ENCODE peak calls at places on chromosomes 4 and X, in nine cellular contexts. F is globus pallidus; C is HFF-Myc; Z is activated T-helper 1 cell treated with Interleukin-2 at 50 U/mL for 16 hours; T is choroid plexus epithelial cell; Q is activated T-cell treated with anti-CD3 and anti-CD28 coated beads for 24 hours; G is stimulated activated naive CD8-positive, alpha-beta T cell treated with anti-CD3 and anti-CD28 coated beads, Interleukin-15, Interleukin-2, amounts not matched to agents 100 U/mL and 50 U/mL, for 24 hours; J is activated CD8-positive, alpha-beta memory T cell treated with anti-CD3 and anti-CD28 coated beads, Interleukin-2, amount 10 ng/mL, durations not matched to agents 7 days and 5 days; L is NCI-H1436. H is an unnamed sample.

GRCh38 chr4:170087163-170087700 is 2.5 kb downstream of the AADAT start:
- DNase-seq in F (no peak), C (no peak), Z (no peak), T (peak; percentile 29), Q (no peak), G (no peak), J (no peak), L (no peak), H (no peak)

GRCh38 chr4:161336016-161336415 is 827.8 kb downstream of the FSTL5 start:
- DNase-seq in F (peak; percentile 1), C (peak; percentile 17), Z (no peak), T (no peak), Q (no peak), G (no peak), J (no peak), L (no peak), H (no peak)

GRCh38 chr4:81165853-81166430 is 49.1 kb downstream of the PRKG2 start:
- DNase-seq in F (no peak), C (no peak), Z (no peak), T (peak; percentile 42), Q (no peak), G (no peak), J (no peak), L (no peak), H (no peak)

GRCh38 chrX:44245730-44246129 is 97.7 kb downstream of the EFHC2 start:
- DNase-seq in F (no peak), C (no peak), Z (peak; percentile 8), T (no peak), Q (no peak), G (peak; percentile 10), J (peak; percentile 43), L (no peak), H (no peak)

GRCh38 chrX:38726596-38726995 is 74.7 kb upstream of the MID1IP1 start:
- DNase-seq in F (no peak), C (no peak), Z (no peak), T (no peak), Q (no peak), G (no peak), J (no peak), L (no peak), H (no peak)

GRCh38 chr4:88697588-88698329 is at the start of gene NAP1L5:
- DNase-seq in F (peak; percentile 65), C (no peak), Z (peak; percentile 47), T (peak; percentile 79), Q (peak; percentile 46), G (peak; percentile 73), J (peak; percentile 79), L (peak; percentile 11), H (no peak)

GRCh38 chrX:123157586-123157985 is 26.5 kb upstream of the GRIA3 start:
- DNase-seq in F (no peak), C (no peak), Z (no peak), T (no peak), Q (no peak), G (no peak), J (no peak), L (no peak), H (no peak)

GRCh38 chr4:167219090-167219489 is 15.2 kb downstream of the SPOCK3 start:
- DNase-seq in F (no peak), C (no peak), Z (no peak), T (no peak), Q (no peak), G (no peak), J (no peak), L (peak; percentile 68), H (no peak)

GRCh38 chr4:6803246-6803645 is 20.7 kb downstream of the KIAA0232 start:
- DNase-seq in F (no peak), C (no peak), Z (no peak), T (no peak), Q (no peak), G (no peak), J (no peak), L (no peak), H (no peak)

GRCh38 chr4:144202091-144202490 is 61.6 kb upstream of the GYPA start:
- DNase-seq in F (no peak), C (no peak), Z (no peak), T (no peak), Q (no peak), G (no peak), J (no peak), L (no peak), H (no peak)

GRCh38 chrX:107449490-107450175 is at the start of gene FRMPD3:
- DNase-seq in F (no peak), C (no peak), Z (no peak), T (no peak), Q (no peak), G (no peak), J (no peak), L (no peak), H (no peak)

GRCh38 chr4:186190456-186191265 is 706 bp upstream of the CYP4V2 start:
- DNase-seq in F (peak; percentile 67), C (no peak), Z (peak; percentile 41), T (peak; percentile 27), Q (peak; percentile 25), G (peak; percentile 56), J (peak; percentile 62), L (no peak), H (no peak)

GRCh38 chr4:185210102-185210981 is 944 bp downstream of the SNX25 start:
- DNase-seq in F (peak; percentile 44), C (no peak), Z (peak; percentile 14), T (peak; percentile 65), Q (peak; percentile 34), G (peak; percentile 59), J (peak; percentile 56), L (no peak), H (peak; percentile 3)

GRCh38 chrX:21800344-21800770 is 39.1 kb upstream of the MBTPS2 start:
- DNase-seq in F (no peak), C (no peak), Z (no peak), T (peak; percentile 22), Q (no peak), G (no peak), J (no peak), L (no peak), H (no peak)

GRCh38 chrX:153463031-153463430 is 7.3 kb downstream of the HAUS7 start:
- DNase-seq in F (no peak), C (no peak), Z (no peak), T (no peak), Q (no peak), G (no peak), J (no peak), L (no peak), H (no peak)

GRCh38 chrX:47293106-47293505 is 60.3 kb downstream of the USP11 start:
- DNase-seq in F (no peak), C (no peak), Z (no peak), T (no peak), Q (no peak), G (no peak), J (no peak), L (no peak), H (no peak)

GRCh38 chr4:15232725-15233597 is 194.9 kb upstream of the C1QTNF7 start:
- DNase-seq in F (peak; percentile 53), C (no peak), Z (no peak), T (peak; percentile 94), Q (no peak), G (peak; percentile 16), J (no peak), L (no peak), H (peak; percentile 6)

GRCh38 chrX:65195621-65196020 is 219.4 kb upstream of the ZC4H2 start:
- DNase-seq in F (no peak), C (no peak), Z (no peak), T (no peak), Q (no peak), G (no peak), J (no peak), L (no peak), H (no peak)

GRCh38 chr4:147596976-147597375 is 20.2 kb upstream of the TMEM184C start:
- DNase-seq in F (no peak), C (peak; percentile 85), Z (no peak), T (peak; percentile 86), Q (no peak), G (no peak), J (no peak), L (no peak), H (no peak)

GRCh38 chr4:98657531-98658286 is 702 bp downstream of the TSPAN5 start:
- DNase-seq in F (peak; percentile 89), C (no peak), Z (no peak), T (peak; percentile 66), Q (peak; percentile 39), G (peak; percentile 50), J (peak; percentile 69), L (no peak), H (no peak)

GRCh38 chr4:19711871-19712270 is 539.8 kb upstream of the SLIT2 start:
- DNase-seq in F (no peak), C (peak; percentile 46), Z (no peak), T (peak; percentile 61), Q (no peak), G (no peak), J (no peak), L (no peak), H (no peak)

GRCh38 chrX:153032397-153033118 is 23.7 kb upstream of the PNMA3 start:
- DNase-seq in F (peak; percentile 41), C (no peak), Z (peak; percentile 41), T (peak; percentile 36), Q (peak; percentile 51), G (peak; percentile 77), J (peak; percentile 79), L (peak; percentile 15), H (peak; percentile 70)

GRCh38 chr4:61200195-61200990 is at the start of gene ADGRL3:
- DNase-seq in F (peak; percentile 70), C (no peak), Z (no peak), T (peak; percentile 64), Q (no peak), G (no peak), J (no peak), L (peak; percentile 33), H (peak; percentile 20)

H was measured in NCI-H774.